ENCODE peak calls at places on chromosomes 7 and 10, in six cellular contexts. A is PC-9, D is OCI-LY7, W is skeletal muscle cell, V is cardiac muscle cell, U is fibroblast of lung. G is an unnamed sample.

GRCh38 chr10:62093863-62094291 is 174.8 kb downstream of the RTKN2 start:
- DNase-seq in A (peak), D (no peak), W (peak), V (peak), U (peak), G (peak)

GRCh38 chr7:151104411-151105235 is 18.3 kb downstream of the AGAP3 start:
- DNase-seq in A (no peak), D (no peak), W (no peak), V (peak), U (peak), G (peak)

GRCh38 chr10:107618461-107619093 is 454.1 kb upstream of the SORCS1 start:
- DNase-seq in A (no peak), D (no peak), W (no peak), V (no peak), U (no peak), G (no peak)

GRCh38 chr7:35805876-35806275 is 5.0 kb downstream of the SEPTIN7 start:
- DNase-seq in A (no peak), D (no peak), W (no peak), V (peak), U (peak), G (no peak)

GRCh38 chr7:26995664-26996063 is 100.1 kb downstream of the HOXA1 start:
- DNase-seq in A (peak), D (no peak), W (no peak), V (no peak), U (no peak), G (no peak)

GRCh38 chr10:89297356-89297755 is 4.5 kb upstream of the IFIT2 start:
- DNase-seq in A (no peak), D (no peak), W (no peak), V (no peak), U (no peak), G (no peak)

GRCh38 chr7:158399762-158400161 is 187.9 kb downstream of the PTPRN2 start:
- DNase-seq in A (no peak), D (no peak), W (no peak), V (no peak), U (no peak), G (no peak)

GRCh38 chr10:24703700-24704099 is 20.0 kb downstream of the ARHGAP21 start:
- DNase-seq in A (no peak), D (no peak), W (peak), V (peak), U (peak), G (peak)

GRCh38 chr10:93703841-93704240 is 1.4 kb upstream of the FRA10AC1 start:
- DNase-seq in A (no peak), D (no peak), W (no peak), V (no peak), U (no peak), G (no peak)

GRCh38 chr7:93856319-93856718 is 34.2 kb downstream of the TFPI2 start:
- DNase-seq in A (no peak), D (no peak), W (no peak), V (no peak), U (no peak), G (no peak)

GRCh38 chr7:2203551-2204300 is 29.0 kb downstream of the MAD1L1 start:
- DNase-seq in A (no peak), D (peak), W (no peak), V (peak), U (peak), G (no peak)

GRCh38 chr7:39541493-39541892 is 24.7 kb upstream of the YAE1 start:
- DNase-seq in A (no peak), D (no peak), W (no peak), V (no peak), U (no peak), G (no peak)

GRCh38 chr10:2111936-2112335 is 374.6 kb upstream of the ADARB2 start:
- DNase-seq in A (peak), D (no peak), W (peak), V (no peak), U (peak), G (peak)

GRCh38 chr10:69635428-69636272 is 5.6 kb downstream of the FAM241B start:
- DNase-seq in A (no peak), D (no peak), W (no peak), V (no peak), U (no peak), G (no peak)

GRCh38 chr7:119197872-119198527 is 973.5 kb downstream of the ANKRD7 start:
- DNase-seq in A (no peak), D (peak), W (no peak), V (peak), U (peak), G (peak)

GRCh38 chr10:14322531-14322930 is 8.2 kb downstream of the FRMD4A start:
- DNase-seq in A (no peak), D (no peak), W (no peak), V (peak), U (no peak), G (no peak)

GRCh38 chr7:55056577-55057480 is 38.0 kb downstream of the EGFR start:
- DNase-seq in A (no peak), D (no peak), W (peak), V (peak), U (peak), G (no peak)

GRCh38 chr10:69624245-69624786 is 5.7 kb upstream of the FAM241B start:
- DNase-seq in A (no peak), D (no peak), W (no peak), V (no peak), U (no peak), G (no peak)

GRCh38 chr7:87475359-87476178 is at the start of gene ABCB4:
- DNase-seq in A (no peak), D (no peak), W (no peak), V (peak), U (no peak), G (peak)

GRCh38 chr10:3270597-3270996 is 98.0 kb upstream of the PITRM1 start:
- DNase-seq in A (no peak), D (no peak), W (no peak), V (no peak), U (no peak), G (no peak)

GRCh38 chr10:110137142-110137545 is 70.3 kb upstream of the MXI1 start:
- DNase-seq in A (peak), D (peak), W (peak), V (peak), U (peak), G (peak)

GRCh38 chr10:132860527-132860926 is 74.6 kb upstream of the NKX6-2 start:
- DNase-seq in A (no peak), D (no peak), W (no peak), V (no peak), U (no peak), G (no peak)

GRCh38 chr10:29160110-29160669 is 128.7 kb upstream of the LYZL1 start:
- DNase-seq in A (peak), D (no peak), W (peak), V (peak), U (peak), G (peak)

GRCh38 chr7:55538538-55538937 is 33.8 kb downstream of the VOPP1 start:
- DNase-seq in A (peak), D (no peak), W (peak), V (peak), U (peak), G (peak)

GRCh38 chr7:85021090-85021704 is 165.7 kb downstream of the SEMA3D start:
- DNase-seq in A (no peak), D (no peak), W (no peak), V (peak), U (peak), G (peak)

GRCh38 chr7:27501001-27501400 is 161.7 kb downstream of the HIBADH start:
- DNase-seq in A (no peak), D (no peak), W (no peak), V (no peak), U (no peak), G (no peak)

GRCh38 chr7:41674505-41675023 is 28.3 kb downstream of the INHBA start:
- DNase-seq in A (no peak), D (no peak), W (no peak), V (no peak), U (no peak), G (no peak)
- H3K4me3 ChIP-seq in A (no peak), D (no peak), W (no peak), V (no peak), U (no peak), G (no peak)

DNA sequence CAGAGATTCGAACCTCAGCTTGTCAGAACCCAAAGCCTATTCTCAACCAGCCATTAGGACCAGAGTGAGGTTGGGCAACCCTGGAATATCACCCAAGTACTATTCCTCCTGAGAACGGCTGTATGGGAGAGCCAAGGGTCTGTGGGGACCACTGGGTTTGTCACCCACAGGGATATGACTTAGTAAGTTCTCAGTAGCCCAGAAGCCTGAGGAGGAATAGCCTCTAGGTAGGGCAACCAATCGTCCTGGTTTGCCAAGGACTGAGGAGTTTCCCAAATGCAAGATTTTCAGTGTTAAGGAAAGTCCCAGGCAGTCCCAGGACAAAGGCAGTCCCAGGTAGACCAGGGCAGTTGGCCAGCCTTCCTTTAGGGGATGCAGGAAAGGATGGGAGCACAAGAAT is 46.7 kb downstream of the PNLIPRP2 start:
- DNase-seq in A (no peak), D (no peak), W (no peak), V (no peak), U (no peak), G (no peak)
- H3K4me3 ChIP-seq in A (no peak), D (no peak), W (no peak), V (no peak), U (no peak), G (no peak)

DNA sequence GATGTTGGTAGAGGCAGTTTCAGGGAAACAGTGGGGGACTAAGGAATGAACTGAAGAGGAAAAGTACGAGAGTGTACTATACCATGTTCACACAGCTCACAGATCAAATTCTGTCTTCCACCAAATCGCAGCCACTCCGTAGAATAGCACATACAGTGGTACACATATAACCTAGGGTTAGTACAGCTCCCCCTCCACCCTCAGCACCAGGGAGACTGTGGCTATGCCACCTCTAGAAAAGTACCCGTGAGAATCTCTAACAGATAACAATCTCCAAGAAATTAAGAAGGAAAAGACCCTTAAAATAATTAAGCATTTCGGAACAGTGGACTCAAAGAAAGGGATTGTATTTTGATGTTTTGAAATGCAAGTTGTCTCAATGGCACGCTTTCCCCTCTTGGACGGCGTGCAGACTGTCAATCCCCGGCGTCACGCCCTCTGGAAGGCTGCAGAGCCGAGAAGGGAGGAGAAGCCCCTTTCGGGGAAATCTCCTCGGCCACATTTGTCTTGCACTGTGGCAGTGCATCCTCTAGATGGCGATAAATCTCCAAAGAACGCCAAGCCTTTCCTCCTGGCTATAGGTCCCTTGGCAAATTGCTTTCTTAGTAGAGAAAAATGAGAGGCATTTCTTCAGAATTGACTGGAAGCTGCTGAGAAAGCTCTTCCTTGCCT is 345.0 kb downstream of the REEP3 start:
- DNase-seq in A (no peak), D (peak), W (peak), V (peak), U (peak), G (peak)
- H3K4me3 ChIP-seq in A (no peak), D (no peak), W (peak), V (peak), U (no peak), G (peak)

DNA sequence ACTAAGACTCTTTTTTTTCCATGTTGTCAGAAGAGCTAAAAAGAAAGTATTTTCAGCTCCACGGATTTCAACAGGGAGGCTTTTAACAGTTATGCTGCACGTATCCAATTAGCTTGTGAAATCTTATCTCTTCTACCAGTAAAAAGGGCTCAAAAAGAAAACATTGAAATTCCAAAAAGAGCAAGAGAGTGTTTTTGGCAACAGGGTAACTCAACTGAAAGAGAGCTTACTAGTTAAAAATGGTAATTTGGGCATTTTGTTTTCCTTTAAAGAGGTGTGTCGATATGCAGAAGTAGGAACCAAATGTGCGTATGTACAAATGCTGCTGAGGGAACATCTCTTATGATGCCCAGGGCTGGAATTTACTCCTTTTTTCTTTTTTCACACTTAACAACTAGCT is 292.8 kb downstream of the PRKG1 start:
- DNase-seq in A (no peak), D (no peak), W (no peak), V (peak), U (no peak), G (no peak)
- H3K4me3 ChIP-seq in A (no peak), D (no peak), W (no peak), V (no peak), U (peak), G (no peak)

DNA sequence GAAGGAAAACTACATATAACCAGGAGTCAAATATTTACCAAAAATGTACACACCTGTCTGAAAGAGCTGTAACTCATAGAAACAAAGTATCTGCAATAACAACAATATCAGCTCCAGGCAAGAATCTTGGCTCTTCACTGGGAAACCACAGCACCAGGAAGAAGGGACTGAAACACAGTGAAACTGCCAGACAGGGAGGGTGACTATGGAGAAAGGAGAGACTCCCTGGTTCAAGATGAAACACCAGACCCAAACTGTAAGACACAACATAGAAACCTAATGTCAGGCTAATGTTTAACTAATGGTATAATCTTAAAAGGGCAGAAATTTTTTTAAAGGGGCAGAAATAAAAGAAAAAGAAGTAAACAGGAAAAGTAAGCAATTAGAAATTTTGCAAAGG is 11.5 kb upstream of the TAS2R39 start:
- DNase-seq in A (peak), D (no peak), W (no peak), V (no peak), U (no peak), G (no peak)
- H3K4me3 ChIP-seq in A (no peak), D (no peak), W (no peak), V (no peak), U (no peak), G (no peak)

G was measured in astrocyte of the spinal cord.